ENCODE peak calls at places on chromosomes 6 and 20, in five cellular contexts. P is endothelial cell, A is GM06990, D is NCI-H1105 treated with DMSO at 0.1 percent for 48 hours, C is DMS153. N is an unnamed sample.

GRCh38 chr20:10501377-10501776 is 66.3 kb downstream of the SLX4IP start:
- DNase-seq in P (no peak), A (no peak), D (no peak), C (no peak), N (no peak)

GRCh38 chr6:31525932-31526591 is 2.7 kb upstream of the MCCD1 start:
- DNase-seq in P (no peak), A (no peak), D (no peak), C (no peak), N (no peak)

GRCh38 chr6:150352321-150353296 is 16.2 kb upstream of the IYD start:
- DNase-seq in P (no peak), A (no peak), D (no peak), C (no peak), N (no peak)

GRCh38 chr20:58510921-58511320 is 4.3 kb downstream of the APCDD1L start:
- DNase-seq in P (no peak), A (no peak), D (no peak), C (no peak), N (no peak)

GRCh38 chr20:51022227-51022802 is 592 bp downstream of the KCNG1 start:
- DNase-seq in P (peak; percentile 21), A (no peak), D (no peak), C (no peak), N (no peak)

GRCh38 chr20:46767127-46767761 is 57.8 kb downstream of the SLC2A10 start:
- DNase-seq in P (peak; percentile 53), A (no peak), D (peak; percentile 61), C (peak; percentile 16), N (no peak)

GRCh38 chr6:87697581-87698552 is 4.2 kb downstream of the AKIRIN2 start:
- DNase-seq in P (no peak), A (no peak), D (peak; percentile 63), C (peak; percentile 36), N (no peak)

GRCh38 chr6:27720607-27721580 is 191.3 kb downstream of the OR2B2 start:
- DNase-seq in P (peak; percentile 41), A (peak; percentile 53), D (no peak), C (no peak), N (no peak)

GRCh38 chr6:135936606-135937005 is 85.1 kb downstream of the PDE7B start:
- DNase-seq in P (no peak), A (no peak), D (no peak), C (no peak), N (no peak)

GRCh38 chr6:122063090-122063489 is 336.4 kb upstream of the HSF2 start:
- DNase-seq in P (no peak), A (no peak), D (peak; percentile 33), C (no peak), N (no peak)

GRCh38 chr6:68728124-68728523 is 93.0 kb downstream of the ADGRB3 start:
- DNase-seq in P (no peak), A (no peak), D (no peak), C (no peak), N (no peak)

GRCh38 chr6:42104807-42105713 is 37.4 kb downstream of the C6orf132 start:
- DNase-seq in P (peak; percentile 17), A (no peak), D (no peak), C (no peak), N (no peak)

GRCh38 chr20:54062812-54063280 is 7.5 kb downstream of the BCAS1 start:
- DNase-seq in P (no peak), A (no peak), D (peak; percentile 57), C (peak; percentile 5), N (no peak)

GRCh38 chr6:81683928-81684327 is 68.6 kb downstream of the TENT5A start:
- DNase-seq in P (no peak), A (no peak), D (no peak), C (no peak), N (no peak)

GRCh38 chr6:36598326-36598725 is 4.2 kb downstream of the SRSF3 start:
- DNase-seq in P (no peak), A (no peak), D (no peak), C (no peak), N (peak; percentile 31)

GRCh38 chr6:24205020-24205492 is 79.0 kb downstream of the NRSN1 start:
- DNase-seq in P (peak; percentile 28), A (peak; percentile 15), D (peak; percentile 79), C (peak; percentile 20), N (peak; percentile 19)

GRCh38 chr6:93474733-93475179 is 55.4 kb upstream of the EPHA7 start:
- DNase-seq in P (no peak), A (no peak), D (no peak), C (no peak), N (no peak)

GRCh38 chr6:88864347-88865057 is 98.9 kb downstream of the RNGTT start:
- DNase-seq in P (no peak), A (no peak), D (no peak), C (no peak), N (no peak)

GRCh38 chr6:8006208-8006607 is 58.0 kb downstream of the BLOC1S5 start:
- DNase-seq in P (no peak), A (no peak), D (peak; percentile 32), C (no peak), N (no peak)

GRCh38 chr6:4575724-4576123 is 200.5 kb upstream of the CDYL start:
- DNase-seq in P (no peak), A (no peak), D (no peak), C (no peak), N (no peak)

GRCh38 chr6:2097464-2097863 is 147.9 kb downstream of the GMDS start:
- DNase-seq in P (no peak), A (no peak), D (no peak), C (no peak), N (no peak)

GRCh38 chr6:93222071-93222851 is 197.1 kb downstream of the EPHA7 start:
- DNase-seq in P (no peak), A (no peak), D (no peak), C (no peak), N (no peak)

GRCh38 chr6:157194643-157195042 is 128.7 kb downstream of the TMEM242 start:
- DNase-seq in P (no peak), A (no peak), D (no peak), C (no peak), N (no peak)

GRCh38 chr20:4546786-4547185 is 174.9 kb upstream of the PRND start:
- DNase-seq in P (no peak), A (no peak), D (no peak), C (no peak), N (no peak)

GRCh38 chr6:108737594-108738546 is 110.4 kb upstream of the ARMC2 start:
- DNase-seq in P (no peak), A (no peak), D (no peak), C (no peak), N (peak; percentile 93)

GRCh38 chr6:51292659-51293058 is 474.0 kb downstream of the TFAP2B start:
- DNase-seq in P (no peak), A (no peak), D (no peak), C (no peak), N (no peak)

GRCh38 chr6:33768644-33769120 is 20.2 kb downstream of the LEMD2 start:
- DNase-seq in P (peak; percentile 96), A (peak; percentile 36), D (peak; percentile 51), C (peak; percentile 31), N (peak; percentile 69)

GRCh38 chr6:56727097-56727845 is 84.6 kb upstream of the DST start:
- DNase-seq in P (no peak), A (no peak), D (no peak), C (no peak), N (no peak)

GRCh38 chr6:21026576-21027273 is 492.5 kb downstream of the CDKAL1 start:
- DNase-seq in P (no peak), A (no peak), D (no peak), C (no peak), N (no peak)

GRCh38 chr20:49685809-49686208 is 27.9 kb downstream of the B4GALT5 start:
- DNase-seq in P (no peak), A (no peak), D (no peak), C (no peak), N (no peak)

GRCh38 chr6:100035873-100036653 is 42.0 kb upstream of the MCHR2 start:
- DNase-seq in P (no peak), A (no peak), D (no peak), C (no peak), N (no peak)

GRCh38 chr20:45368221-45368980 is 5.4 kb downstream of the SYS1 start:
- DNase-seq in P (no peak), A (peak; percentile 87), D (no peak), C (no peak), N (no peak)

GRCh38 chr20:58112017-58112781 is 116.3 kb downstream of the ANKRD60 start:
- DNase-seq in P (no peak), A (peak; percentile 72), D (no peak), C (no peak), N (peak; percentile 77)

GRCh38 chr6:41370488-41371111 is 35.2 kb downstream of the NCR2 start:
- DNase-seq in P (no peak), A (no peak), D (no peak), C (no peak), N (no peak)

GRCh38 chr6:3309391-3310050 is 50.8 kb downstream of the PSMG4 start:
- DNase-seq in P (no peak), A (no peak), D (peak; percentile 96), C (peak; percentile 17), N (peak; percentile 72)

GRCh38 chr6:53441761-53442160 is 93.0 kb upstream of the ELOVL5 start:
- DNase-seq in P (no peak), A (no peak), D (no peak), C (no peak), N (no peak)

GRCh38 chr6:25427549-25427948 is 148.4 kb downstream of the CARMIL1 start:
- DNase-seq in P (no peak), A (no peak), D (no peak), C (no peak), N (no peak)

N was measured in lower leg skin.